ENCODE peak calls at places on chromosomes 1 and 21, in five cellular contexts. S is IMR-90, K is thyroid gland, O is ovary, J is suprapubic skin. M is an unnamed sample. For H3K4me1, the result is how much of the 10 kb centered on the place peaks cover.

GRCh38 chr1:30034627-30035521 is 688.5 kb downstream of the MATN1 start:
- DNase-seq in K (no peak), J (no peak), O (no peak), S (peak), M (no peak)

GRCh38 chr1:21673277-21673780 is 4.2 kb upstream of the RAP1GAP start:
- DNase-seq in J (no peak), K (peak), S (peak), O (peak), M (peak)

GRCh38 chr1:62343911-62344310 is 24.7 kb upstream of the KANK4 start:
- DNase-seq in S (no peak), O (no peak), K (no peak), J (no peak), M (no peak)

GRCh38 chr1:30427545-30427944 is 295.8 kb downstream of the MATN1 start:
- DNase-seq in K (no peak), J (no peak), S (no peak), O (no peak), M (no peak)

GRCh38 chr21:42411891-42412635 is 8.4 kb downstream of the UBASH3A start:
- DNase-seq in O (no peak), J (no peak), K (peak), S (no peak), M (no peak)

GRCh38 chr1:200042437-200043329 is 15.2 kb downstream of the NR5A2 start:
- DNase-seq in O (no peak), K (no peak), S (no peak), J (no peak), M (peak)

GRCh38 chr1:245420926-245421325 is 266.1 kb downstream of the KIF26B start:
- DNase-seq in S (no peak), K (no peak), J (no peak), O (no peak), M (no peak)

GRCh38 chr1:183164350-183164749 is 21.7 kb upstream of the LAMC2 start:
- DNase-seq in J (no peak), O (no peak), S (peak), K (no peak), M (no peak)

GRCh38 chr1:247266053-247266452 is 10.2 kb downstream of the VN1R5 start:
- DNase-seq in O (no peak), J (no peak), K (no peak), S (peak), M (no peak)

GRCh38 chr1:181501612-181502011 is 18.3 kb downstream of the CACNA1E start:
- DNase-seq in K (no peak), O (no peak), J (no peak), S (no peak), M (no peak)

GRCh38 chr1:181508486-181509165 is 25.3 kb downstream of the CACNA1E start:
- DNase-seq in K (no peak), S (peak), J (no peak), O (no peak), M (no peak)

GRCh38 chr1:181503130-181503810 is 20.0 kb downstream of the CACNA1E start:
- DNase-seq in K (no peak), O (no peak), S (peak), J (no peak), M (no peak)

GRCh38 chr1:181506563-181507353 is 23.4 kb downstream of the CACNA1E start:
- DNase-seq in O (no peak), S (no peak), J (no peak), K (no peak), M (no peak)

GRCh38 chr1:181504294-181505115 is 21.2 kb downstream of the CACNA1E start:
- DNase-seq in K (no peak), J (no peak), O (no peak), S (peak), M (no peak)
- TF ChIP-seq POLR2A in K (no peak), J (no peak), O (no peak), S (no peak), M (no peak)

DNA sequence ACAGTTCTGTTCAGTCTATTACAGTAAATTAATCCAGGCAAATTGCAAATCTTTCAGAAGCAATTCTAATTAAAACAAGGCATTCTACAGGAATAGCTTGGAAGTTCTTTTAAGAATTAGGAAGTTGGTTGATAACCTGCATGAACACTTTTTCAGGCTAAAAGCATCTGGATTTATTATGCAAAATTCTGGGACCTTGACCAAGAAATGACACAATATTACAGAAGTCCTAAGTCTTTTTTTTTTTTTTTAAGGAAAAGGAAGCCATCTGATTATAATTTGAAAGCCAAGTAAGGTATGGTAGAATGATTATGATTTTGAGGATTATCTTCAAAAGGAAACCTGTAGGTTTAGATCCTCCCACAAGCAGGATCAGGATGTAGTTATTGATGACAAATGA is 74.7 kb upstream of the KCNK2 start:
- DNase-seq in O (no peak), J (no peak), S (peak), K (no peak), M (no peak)
- H3K4me3 ChIP-seq in O (no peak), J (peak), S (no peak), K (no peak), M (no peak)

GRCh38 chr1:915295-916172 is 8.2 kb upstream of the SAMD11 start:
- DNase-seq in J (no peak), O (no peak), K (no peak), S (no peak), M (peak)

GRCh38 chr1:912740-913301 is 10.9 kb upstream of the SAMD11 start:
- DNase-seq in O (no peak), S (no peak), K (peak), J (peak), M (peak)

GRCh38 chr1:913491-914252 is 10.1 kb upstream of the SAMD11 start:
- DNase-seq in K (peak), S (no peak), J (peak), O (no peak), M (no peak)

GRCh38 chr1:914891-915280 is 8.8 kb upstream of the SAMD11 start:
- DNase-seq in J (no peak), K (no peak), O (no peak), S (no peak), M (no peak)

DNA sequence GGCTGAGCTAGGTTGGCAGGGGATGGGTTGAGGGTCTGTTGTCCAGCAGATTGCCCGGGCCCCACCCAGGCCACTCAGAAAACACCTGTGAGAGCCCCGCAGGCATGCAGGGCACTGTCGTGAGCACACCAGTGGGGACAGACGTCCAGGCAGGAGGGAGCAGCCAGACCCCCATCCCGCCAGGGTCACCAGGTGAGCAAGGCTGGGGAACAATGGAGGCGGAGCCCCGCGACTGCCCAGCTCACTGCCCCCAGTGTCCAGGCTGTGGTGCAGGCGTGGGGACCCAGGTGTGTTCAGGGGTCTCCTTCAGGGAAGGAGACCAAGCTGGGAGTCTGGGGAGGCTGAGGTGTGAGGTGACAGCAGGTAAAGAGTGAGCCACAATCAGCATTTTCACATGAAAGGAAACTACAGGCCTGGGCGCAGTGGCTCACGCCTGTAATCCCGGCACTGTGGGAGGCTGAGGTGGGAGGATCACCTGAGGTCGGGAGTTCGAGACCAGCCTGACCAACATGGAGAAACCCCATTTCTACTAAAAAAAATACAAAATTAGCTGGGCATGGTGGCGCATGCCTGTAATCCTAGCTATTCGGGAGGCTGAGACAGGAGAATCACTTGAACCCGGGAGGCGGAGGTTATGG is 9.4 kb upstream of the SAMD11 start:
- DNase-seq in K (no peak), O (no peak), J (peak), S (no peak), M (peak)
- H3K4me1 ChIP-seq in K (under half), O (under half), J (under half), S (under half), M (under half)

GRCh38 chr1:95733031-95733430 is 499.0 kb downstream of the RWDD3 start:
- DNase-seq in K (no peak), S (no peak), O (no peak), J (no peak), M (no peak)

GRCh38 chr1:95733671-95734070 is 499.7 kb downstream of the RWDD3 start:
- DNase-seq in J (no peak), K (no peak), S (no peak), O (no peak), M (no peak)

GRCh38 chr1:95730986-95731385 is 497.0 kb downstream of the RWDD3 start:
- DNase-seq in J (no peak), K (no peak), S (no peak), O (no peak), M (no peak)

GRCh38 chr1:95728841-95729240 is 494.8 kb downstream of the RWDD3 start:
- DNase-seq in K (no peak), S (no peak), O (no peak), J (no peak), M (no peak)

DNA sequence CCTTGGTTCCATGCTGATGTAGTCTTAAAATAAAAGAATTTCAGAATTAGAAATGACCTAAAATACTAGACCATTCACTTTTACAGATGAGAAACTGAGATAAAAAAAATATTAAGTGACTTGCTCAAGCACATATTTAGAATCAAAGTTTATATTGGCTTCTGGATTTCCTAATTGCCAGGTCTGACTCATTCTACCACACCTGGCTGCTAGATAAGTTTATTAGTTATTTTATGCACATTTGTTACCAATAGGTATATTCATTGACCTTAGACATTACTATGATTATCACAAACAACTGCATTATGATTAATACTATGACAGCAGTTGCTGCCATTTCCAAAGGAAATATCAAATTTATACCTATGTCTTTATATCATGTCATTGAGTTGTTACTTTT is 497.5 kb downstream of the RWDD3 start:
- DNase-seq in S (no peak), O (no peak), K (no peak), J (no peak), M (no peak)
- TF ChIP-seq POLR2A in S (no peak), O (no peak), K (no peak), J (no peak), M (no peak)

GRCh38 chr1:214438530-214438929 is 112.9 kb downstream of the PTPN14 start:
- DNase-seq in S (no peak), O (no peak), J (no peak), K (no peak), M (no peak)

GRCh38 chr1:214439352-214440119 is 111.9 kb downstream of the PTPN14 start:
- DNase-seq in J (no peak), O (peak), K (no peak), S (peak), M (peak)

GRCh38 chr1:214438059-214438458 is 113.3 kb downstream of the PTPN14 start:
- DNase-seq in K (no peak), O (peak), S (no peak), J (no peak), M (no peak)

GRCh38 chr1:214441119-214441518 is 110.3 kb downstream of the PTPN14 start:
- DNase-seq in K (no peak), O (no peak), J (no peak), S (peak), M (no peak)

DNA sequence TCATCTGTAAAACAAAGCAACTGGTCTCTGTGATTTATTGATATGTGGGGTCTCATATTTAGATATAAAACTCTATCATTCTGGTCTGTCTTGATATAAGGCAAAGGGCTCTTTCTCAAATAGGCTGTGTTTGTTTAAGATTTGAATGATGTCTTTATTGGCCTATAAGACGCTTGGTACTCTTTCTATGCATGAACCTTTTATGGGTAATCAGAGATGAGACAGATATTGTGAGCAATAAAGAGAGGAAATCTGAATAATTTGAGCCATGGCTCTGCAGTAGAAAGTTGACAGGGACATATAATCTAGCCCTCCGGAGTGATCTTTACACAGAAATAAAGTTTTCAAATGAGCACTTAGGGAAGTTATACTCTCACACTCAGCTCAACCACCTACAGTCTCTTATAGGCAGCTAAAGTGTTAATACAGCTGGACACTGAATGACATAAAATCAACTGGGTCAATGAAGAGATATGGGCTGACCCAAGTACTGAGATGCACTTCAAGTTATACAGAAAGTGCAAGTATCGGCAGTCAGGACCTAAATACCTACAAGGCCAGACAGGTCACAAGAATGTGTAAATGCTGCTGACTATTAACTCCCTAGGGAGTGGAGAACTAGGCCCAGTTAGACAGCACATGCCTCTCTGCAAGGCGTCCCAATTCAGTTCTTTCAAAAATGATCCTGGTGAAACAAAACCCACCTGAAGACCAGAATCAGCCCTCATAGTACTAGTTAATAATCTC is 111.0 kb downstream of the PTPN14 start:
- DNase-seq in O (no peak), J (no peak), S (no peak), K (no peak), M (no peak)
- H3K4me3 ChIP-seq in O (no peak), J (no peak), S (no peak), K (no peak), M (no peak)

GRCh38 chr1:37474697-37475379 is 458 bp downstream of the ZC3H12A start:
- DNase-seq in S (no peak), K (peak), J (no peak), O (peak), M (peak)
- H3K4me1 ChIP-seq in S (half or more), K (half or more), J (half or more), O (under half), M (half or more)

GRCh38 chr1:47437518-47438320 is at the start of gene FOXD2:
- DNase-seq in S (peak), O (peak), K (peak), J (peak), M (peak)
- TF ChIP-seq POLR2A in S (peak), O (no peak), K (no peak), J (no peak), M (peak)

GRCh38 chr21:36641886-36642285 is 57.0 kb upstream of the SIM2 start:
- DNase-seq in S (no peak), J (no peak), K (no peak), O (no peak), M (no peak)

GRCh38 chr21:36642777-36643176 is 56.1 kb upstream of the SIM2 start:
- DNase-seq in O (no peak), J (no peak), S (no peak), K (no peak), M (no peak)

GRCh38 chr21:36641346-36641745 is 57.6 kb upstream of the SIM2 start:
- DNase-seq in S (no peak), J (no peak), O (no peak), K (no peak), M (no peak)

GRCh38 chr21:36639769-36640168 is 59.1 kb upstream of the SIM2 start:
- DNase-seq in J (no peak), S (no peak), K (no peak), O (no peak), M (no peak)

DNA sequence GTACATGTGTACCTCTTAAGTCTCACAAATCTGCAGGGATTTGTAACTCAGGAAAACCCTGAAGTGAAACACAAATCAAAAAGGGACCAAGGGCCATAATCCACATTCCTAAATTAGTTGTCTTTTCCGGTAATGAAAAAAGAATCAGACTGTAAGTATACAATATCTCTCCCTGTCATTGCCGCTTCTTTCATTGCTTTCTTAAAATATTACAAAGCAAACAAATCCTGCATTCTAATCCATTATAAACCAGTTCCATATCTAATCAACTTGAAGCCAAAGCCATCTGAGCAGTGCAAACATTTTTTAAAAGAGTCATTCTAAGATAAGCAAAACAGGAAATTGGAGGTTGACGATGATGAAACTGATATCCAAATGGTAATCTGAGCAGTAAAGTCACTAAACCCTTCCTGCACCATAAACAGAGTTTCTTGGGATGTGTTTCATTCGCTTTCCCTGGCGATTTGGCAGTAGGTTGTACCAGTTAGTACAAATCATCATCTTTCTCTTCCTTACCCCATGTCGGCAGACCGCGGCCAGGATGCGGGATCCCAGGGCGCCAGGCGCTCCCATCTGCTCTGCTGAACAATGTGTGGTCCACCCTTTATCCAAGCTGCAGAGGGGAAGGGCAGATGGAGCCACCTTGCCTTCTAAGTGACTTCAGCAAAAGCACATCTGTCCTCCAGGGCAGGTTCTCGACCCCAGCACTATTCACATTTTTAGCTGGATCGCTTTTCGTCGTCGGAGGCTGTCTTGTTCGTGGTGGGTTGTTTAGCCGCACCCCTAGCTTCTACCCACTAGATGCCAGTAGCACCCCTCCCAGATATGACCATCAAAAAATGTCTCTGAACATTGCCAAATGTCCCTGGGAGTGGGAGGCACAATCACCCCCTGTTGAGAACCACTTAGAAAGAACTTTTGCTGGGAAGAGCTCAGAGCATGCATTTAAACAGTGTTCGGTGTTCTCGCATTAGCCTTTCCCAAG is 58.4 kb upstream of the SIM2 start:
- DNase-seq in S (peak), K (no peak), O (no peak), J (no peak), M (no peak)
- H3K4me3 ChIP-seq in S (no peak), K (no peak), O (no peak), J (no peak), M (no peak)

GRCh38 chr1:15751739-15752138 is 6.9 kb upstream of the FBLIM1 start:
- DNase-seq in K (no peak), S (no peak), O (no peak), J (no peak), M (no peak)
- H3K4me1 ChIP-seq in K (under half), S (under half), O (under half), J (under half), M (under half)

M was measured in body of pancreas.